ENCODE peak calls at places on chromosomes 1 and 21, in eight cellular contexts. I is fibroblast of mammary gland, V is T-cell, G is activated T-cell treated with anti-CD3 and anti-CD28 coated beads for 1 hour, J is activated B cell treated with CpG ODN at 0.5 μM for 24 hours, U is HL-60, W is amygdala, T is left ventricle myocardium superior. H is an unnamed sample.

GRCh38 chr1:12478612-12478985 is 139.4 kb downstream of the DHRS3 start:
- DNase-seq in V (peak), U (no peak), I (no peak), J (no peak), T (no peak), W (no peak), G (peak), H (no peak)

GRCh38 chr1:231334079-231334666 is 3.5 kb downstream of the EXOC8 start:
- DNase-seq in W (no peak), J (no peak), V (no peak), G (no peak), I (no peak), T (no peak), U (no peak), H (no peak)

GRCh38 chr1:25869909-25870606 is 5.5 kb downstream of the PAQR7 start:
- DNase-seq in U (no peak), W (no peak), T (no peak), V (no peak), J (no peak), G (no peak), I (no peak), H (no peak)

GRCh38 chr1:228944991-228945390 is 209.7 kb downstream of the RHOU start:
- DNase-seq in J (no peak), W (no peak), T (no peak), G (no peak), V (no peak), U (no peak), I (peak), H (no peak)

GRCh38 chr1:187078916-187079315 is 250.2 kb downstream of the PLA2G4A start:
- DNase-seq in T (no peak), V (no peak), I (no peak), W (no peak), U (no peak), J (no peak), G (no peak), H (no peak)

GRCh38 chr1:151255381-151255780 is 847 bp downstream of the PSMD4 start:
- DNase-seq in I (peak), V (no peak), T (no peak), U (no peak), G (no peak), W (no peak), J (no peak), H (no peak)

GRCh38 chr21:42834730-42835191 is 44.6 kb downstream of the WDR4 start:
- DNase-seq in U (no peak), T (peak), J (no peak), I (no peak), W (no peak), V (no peak), G (no peak), H (no peak)

GRCh38 chr1:14347186-14347585 is 251.3 kb upstream of the KAZN start:
- DNase-seq in J (no peak), U (no peak), G (no peak), I (no peak), W (no peak), T (no peak), V (no peak), H (no peak)

GRCh38 chr21:17732306-17732705 is 86.8 kb downstream of the C21orf91 start:
- DNase-seq in I (peak), W (no peak), T (no peak), G (no peak), J (no peak), U (no peak), V (no peak), H (no peak)

GRCh38 chr1:153612111-153612754 is 704 bp downstream of the S100A16 start:
- DNase-seq in U (no peak), T (no peak), V (no peak), J (no peak), W (no peak), G (no peak), I (no peak), H (no peak)

GRCh38 chr1:59757185-59757747 is 57.5 kb upstream of the HOOK1 start:
- DNase-seq in V (no peak), T (no peak), W (no peak), G (no peak), I (no peak), J (no peak), U (no peak), H (no peak)

GRCh38 chr1:151859814-151860405 is 6.4 kb upstream of the THEM5 start:
- DNase-seq in T (no peak), G (no peak), J (no peak), U (no peak), W (no peak), I (no peak), V (no peak), H (no peak)

GRCh38 chr1:155300024-155300423 is 1.2 kb downstream of the PKLR start:
- DNase-seq in J (no peak), W (no peak), T (no peak), I (no peak), G (no peak), U (no peak), V (no peak), H (no peak)

GRCh38 chr21:45618287-45618686 is 25.2 kb upstream of the PCBP3 start:
- DNase-seq in J (peak), T (no peak), I (peak), U (peak), G (no peak), V (no peak), W (no peak), H (no peak)

GRCh38 chr1:156177918-156178654 is 15.8 kb upstream of the SLC25A44 start:
- DNase-seq in W (no peak), U (no peak), V (peak), I (no peak), T (no peak), G (no peak), J (no peak), H (no peak)

GRCh38 chr1:228226141-228226874 is 18.5 kb downstream of the OBSCN start:
- DNase-seq in J (no peak), I (no peak), T (no peak), G (no peak), V (no peak), U (no peak), W (no peak), H (no peak)

GRCh38 chr21:41490330-41490729 is 17.6 kb downstream of the TMPRSS2 start:
- DNase-seq in G (no peak), W (no peak), U (no peak), V (no peak), J (no peak), T (no peak), I (no peak), H (no peak)

GRCh38 chr1:46490603-46491499 is 1.2 kb downstream of the DMBX1 start:
- DNase-seq in J (no peak), T (no peak), V (no peak), G (no peak), I (no peak), W (no peak), U (no peak), H (no peak)

GRCh38 chr1:56424744-56425493 is 154.4 kb downstream of the PLPP3 start:
- DNase-seq in I (peak), U (peak), T (peak), G (no peak), J (no peak), V (no peak), W (no peak), H (no peak)

GRCh38 chr1:67441183-67441582 is 11.0 kb upstream of the SERBP1 start:
- DNase-seq in I (peak), J (no peak), V (no peak), W (peak), U (no peak), G (no peak), T (peak), H (no peak)

GRCh38 chr1:170776777-170777176 is 112.8 kb downstream of the PRRX1 start:
- DNase-seq in G (no peak), U (no peak), J (no peak), W (no peak), V (no peak), I (no peak), T (no peak), H (no peak)

GRCh38 chr1:15090373-15090772 is 63.2 kb upstream of the TMEM51 start:
- DNase-seq in I (no peak), G (no peak), J (no peak), U (no peak), T (peak), V (no peak), W (no peak), H (no peak)

GRCh38 chr1:168907053-168907452 is 178.0 kb upstream of the DPT start:
- DNase-seq in J (no peak), V (no peak), G (no peak), W (no peak), I (no peak), T (no peak), U (no peak), H (no peak)

GRCh38 chr1:145975216-145975615 is 10.7 kb downstream of the POLR3GL start:
- DNase-seq in U (no peak), I (no peak), G (no peak), W (no peak), V (no peak), J (no peak), T (no peak), H (no peak)

GRCh38 chr1:93595266-93595665 is 86.4 kb downstream of the BCAR3 start:
- DNase-seq in W (no peak), J (no peak), G (no peak), I (peak), V (no peak), T (no peak), U (no peak), H (no peak)

GRCh38 chr21:32249551-32250280 is 29.1 kb downstream of the MIS18A start:
- DNase-seq in G (no peak), W (no peak), I (no peak), T (no peak), J (no peak), U (no peak), V (no peak), H (no peak)

GRCh38 chr21:28833181-28833580 is 159.5 kb downstream of the LTN1 start:
- DNase-seq in T (no peak), U (peak), J (no peak), I (no peak), G (no peak), V (no peak), W (no peak), H (no peak)

GRCh38 chr1:226350504-226350865 is 41.5 kb upstream of the LIN9 start:
- DNase-seq in W (no peak), I (no peak), U (no peak), J (no peak), T (no peak), V (no peak), G (no peak), H (no peak)

GRCh38 chr1:181469829-181470228 is 13.5 kb upstream of the CACNA1E start:
- DNase-seq in U (no peak), T (no peak), J (no peak), V (no peak), W (no peak), I (peak), G (no peak), H (no peak)

GRCh38 chr21:41974752-41975053 is 20.9 kb upstream of the C2CD2 start:
- DNase-seq in V (no peak), W (no peak), G (no peak), I (no peak), T (no peak), U (no peak), J (no peak), H (no peak)

H was measured in GM12864.